ENCODE peak calls at places on chromosomes 6 and 20, in four cellular contexts. Z, T, B and H are unnamed samples.

GRCh38 chr6:45548657-45549515 is 171.2 kb upstream of the SUPT3H start:
- DNase-seq in B (no peak), T (peak; percentile 75), Z (no peak), H (no peak)

GRCh38 chr20:62711703-62712101 is 3.1 kb downstream of the NTSR1 start:
- DNase-seq in Z (peak; percentile 71), B (no peak), T (no peak), H (no peak)

GRCh38 chr20:22490287-22491187 is 93.8 kb downstream of the FOXA2 start:
- DNase-seq in Z (no peak), T (no peak), B (peak; percentile 100), H (peak; percentile 45)

GRCh38 chr20:51696304-51697118 is 71.7 kb downstream of the ATP9A start:
- DNase-seq in B (no peak), Z (no peak), T (no peak), H (no peak)

GRCh38 chr20:47295921-47296426 is 60.5 kb downstream of the ZMYND8 start:
- DNase-seq in B (no peak), T (no peak), Z (no peak), H (no peak)

GRCh38 chr20:52493177-52493711 is 301.7 kb upstream of the ZFP64 start:
- DNase-seq in B (no peak), T (no peak), Z (peak; percentile 8), H (no peak)

GRCh38 chr6:51953246-51953645 is 134.2 kb downstream of the PKHD1 start:
- DNase-seq in Z (no peak), B (no peak), T (no peak), H (no peak)

GRCh38 chr20:32577657-32578056 is 7.5 kb downstream of the NOL4L start:
- DNase-seq in B (no peak), Z (no peak), T (no peak), H (no peak)

GRCh38 chr6:104860221-104860620 is 502 bp upstream of the HACE1 start:
- DNase-seq in B (no peak), T (no peak), Z (peak; percentile 2), H (no peak)

GRCh38 chr6:85015396-85015990 is 251.1 kb upstream of the TBX18 start:
- DNase-seq in B (peak; percentile 26), T (no peak), Z (peak; percentile 75), H (peak; percentile 82)

GRCh38 chr20:41058007-41058673 is 29.5 kb downstream of the TOP1 start:
- DNase-seq in B (peak; percentile 55), Z (peak; percentile 80), T (no peak), H (no peak)

GRCh38 chr6:134257516-134257915 is 60.4 kb downstream of the SGK1 start:
- DNase-seq in T (no peak), B (no peak), Z (no peak), H (no peak)

GRCh38 chr6:4460595-4461475 is 315.4 kb upstream of the CDYL start:
- DNase-seq in Z (no peak), T (no peak), B (no peak), H (no peak)

GRCh38 chr20:36754656-36755222 is 8.8 kb upstream of the NDRG3 start:
- DNase-seq in T (no peak), B (peak; percentile 84), Z (peak; percentile 69), H (peak; percentile 54)

GRCh38 chr20:37464173-37464572 is 56.9 kb upstream of the NNAT start:
- DNase-seq in T (no peak), B (no peak), Z (no peak), H (no peak)

GRCh38 chr20:60372282-60372681 is 414.1 kb downstream of the CDH26 start:
- DNase-seq in B (no peak), Z (no peak), T (no peak), H (no peak)

GRCh38 chr20:16392346-16392745 is 180.9 kb downstream of the KIF16B start:
- DNase-seq in B (no peak), T (peak; percentile 43), Z (no peak), H (no peak)

GRCh38 chr6:140609956-140610355 is 1235.5 kb upstream of the CITED2 start:
- DNase-seq in B (no peak), Z (no peak), T (no peak), H (no peak)
- TF ChIP-seq ETV6 in B (no peak), Z (no peak), T (no peak), H (no peak)

DNA sequence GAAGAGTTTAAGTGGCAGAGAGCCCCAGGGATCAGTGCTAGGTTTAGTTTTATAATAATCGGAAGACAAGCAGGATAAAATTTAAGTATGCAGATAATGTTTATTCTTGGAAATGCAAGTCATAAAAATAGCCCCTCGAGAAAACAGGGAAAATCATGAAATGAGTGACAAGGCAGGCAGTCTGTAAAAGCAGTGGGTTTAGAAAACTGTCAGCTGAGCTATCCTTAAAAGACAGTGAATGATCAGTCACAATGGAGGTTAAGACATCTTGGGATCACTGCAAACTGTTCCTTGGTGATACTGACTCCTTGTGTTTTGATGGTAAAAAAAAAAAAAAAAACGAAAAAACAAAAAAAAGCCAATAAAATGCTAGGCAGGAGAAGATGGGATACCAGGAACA is 61.3 kb upstream of the BCLAF1 start:
- DNase-seq in B (no peak), Z (no peak), T (no peak), H (no peak)
- TF ChIP-seq CBFB in B (no peak), Z (no peak), T (no peak), H (no peak)

DNA sequence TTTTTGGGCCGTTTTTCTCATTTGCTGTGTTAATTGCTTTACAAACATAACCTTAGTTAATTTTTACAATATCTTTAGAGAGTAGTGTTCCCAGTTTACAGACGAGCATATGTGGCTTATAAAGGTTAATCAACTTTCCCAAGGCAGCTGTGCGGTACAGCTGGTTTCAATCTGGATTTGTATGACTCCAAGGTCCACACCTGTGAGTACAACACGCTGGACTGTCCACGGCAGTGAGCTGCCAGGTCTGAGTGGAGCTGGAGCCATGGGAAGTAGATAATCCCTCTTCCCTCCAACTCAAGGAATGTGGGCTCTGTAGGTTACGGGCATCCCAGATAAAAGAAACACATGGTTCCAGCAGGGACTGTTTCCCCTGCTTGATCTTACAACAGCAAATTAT is 102.2 kb downstream of the SOD2 start:
- DNase-seq in Z (no peak), T (no peak), B (no peak), H (no peak)
- TF ChIP-seq NR2C2 in Z (no peak), T (no peak), B (no peak), H (no peak)

DNA sequence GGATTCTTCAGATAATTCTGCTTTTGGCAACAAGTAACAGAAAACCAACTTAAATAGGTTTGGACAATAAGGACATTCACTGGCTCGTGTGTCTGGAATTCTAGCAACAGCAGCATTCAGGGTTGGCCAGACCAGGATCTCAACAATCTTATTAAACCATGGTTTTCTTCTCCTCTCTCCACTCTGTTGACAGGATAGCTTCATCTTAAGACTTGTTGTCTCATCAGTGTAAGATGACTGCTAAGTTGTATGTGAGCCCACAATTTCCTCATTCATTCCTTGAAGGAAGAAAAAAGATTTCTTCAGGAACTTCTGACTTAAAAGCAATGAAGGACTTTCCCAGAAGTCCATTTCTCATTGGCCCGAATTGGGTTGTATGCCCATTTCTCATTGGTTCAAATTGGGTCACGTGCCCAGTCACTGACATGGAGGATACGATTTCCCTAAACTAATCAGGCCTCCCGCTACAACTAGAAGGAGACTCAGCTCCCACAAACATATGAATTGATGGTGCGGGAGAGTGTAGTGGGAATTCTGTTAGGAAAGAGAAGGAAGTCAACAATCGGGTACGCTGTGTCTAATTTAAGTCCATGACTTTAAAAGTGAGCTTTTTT is 83.7 kb downstream of the SLC22A3 start:
- DNase-seq in Z (peak; percentile 8), T (no peak), B (no peak), H (no peak)
- TF ChIP-seq ETV6 in Z (no peak), T (no peak), B (no peak), H (no peak)

DNA sequence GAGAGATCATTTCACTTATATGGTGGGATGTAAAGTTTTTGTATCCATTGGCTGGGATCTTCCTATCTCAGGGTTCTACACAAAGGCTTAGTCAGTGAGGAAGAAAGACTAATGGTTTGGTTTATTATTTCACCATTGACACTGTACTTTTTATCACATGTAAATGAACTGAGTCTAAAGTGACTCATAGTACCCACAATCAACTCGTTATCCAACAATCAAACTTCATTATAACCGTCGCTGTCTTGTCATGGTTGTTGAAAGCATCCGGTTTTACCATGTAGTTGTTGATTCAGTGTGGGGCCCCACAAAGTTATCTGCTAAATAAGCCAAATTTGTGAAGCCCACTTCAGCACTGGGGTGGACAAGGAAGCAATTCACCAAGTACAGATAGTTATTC is 55.8 kb upstream of the MTRF1L start:
- DNase-seq in B (no peak), T (no peak), Z (no peak), H (no peak)
- TF ChIP-seq CBFB in B (no peak), T (no peak), Z (no peak), H (no peak)

GRCh38 chr6:7155871-7156579 is 48.3 kb downstream of the RREB1 start:
- DNase-seq in T (peak; percentile 86), B (no peak), Z (peak; percentile 29), H (no peak)
- TF ChIP-seq NR2C2 in T (no peak), B (no peak), Z (no peak), H (no peak)

GRCh38 chr20:56437196-56437960 is 25.3 kb downstream of the CASS4 start:
- DNase-seq in T (no peak), Z (no peak), B (no peak), H (no peak)
- TF ChIP-seq ETV6 in T (no peak), Z (no peak), B (no peak), H (no peak)

DNA sequence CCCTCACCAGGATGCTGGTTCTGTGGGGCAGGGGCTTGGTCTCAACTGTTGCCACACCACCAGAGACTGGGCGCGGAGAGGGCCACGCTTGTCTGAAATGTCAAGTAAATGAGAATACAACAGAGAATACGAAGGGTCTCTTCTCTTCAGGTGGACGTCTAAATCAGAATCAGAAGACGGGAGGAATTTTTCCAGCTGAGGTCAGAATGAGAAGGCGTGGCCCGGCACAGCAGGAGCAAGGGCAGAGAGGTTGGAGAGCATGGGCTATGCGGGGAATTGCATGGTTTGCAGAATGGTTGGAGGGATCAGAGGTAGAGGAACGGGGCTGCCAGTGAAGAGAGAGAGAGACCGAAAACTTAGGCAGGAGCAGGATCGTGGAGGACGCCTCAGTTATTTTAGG is 337.9 kb downstream of the QKI start:
- DNase-seq in T (no peak), Z (no peak), B (no peak), H (no peak)
- TF ChIP-seq CBFB in T (no peak), Z (no peak), B (no peak), H (no peak)

GRCh38 chr6:36025932-36026327 is 1.5 kb upstream of the SLC26A8 start:
- DNase-seq in T (no peak), Z (peak; percentile 13), B (peak; percentile 57), H (no peak)

GRCh38 chr6:36028088-36028886 is 679 bp downstream of the MAPK14 start:
- DNase-seq in B (peak; percentile 46), T (no peak), Z (peak; percentile 60), H (peak; percentile 23)

GRCh38 chr6:36027501-36028087 is at the start of gene MAPK14:
- DNase-seq in T (peak; percentile 96), Z (peak; percentile 100), B (peak; percentile 100), H (peak; percentile 99)

GRCh38 chr6:36024154-36024760 is at the start of gene SLC26A8:
- DNase-seq in Z (no peak), B (no peak), T (no peak), H (peak; percentile 60)

GRCh38 chr6:36025260-36025931 is 955 bp upstream of the SLC26A8 start:
- DNase-seq in B (no peak), T (no peak), Z (peak; percentile 67), H (no peak)
- TF ChIP-seq NR2C2 in B (no peak), T (no peak), Z (no peak), H (no peak)